ENCODE peak calls at places on chromosomes 6 and 20, in ten cellular contexts. H is CD4-positive, alpha-beta T cell; L is glutamatergic neuron; I is activated naive CD8-positive, alpha-beta T cell treated with anti-CD3 and anti-CD28 coated beads, Interleukin-2, amount 50 U/mL, for 24 hours; Y is activated CD8-positive, alpha-beta T cell treated with anti-CD3 and anti-CD28 coated beads, Interleukin-2, amount 10 ng/mL, durations not matched to agents 7 days and 5 days; B is psoas muscle; N is cardiac muscle cell; V is effector memory CD8-positive, alpha-beta T cell; E is central memory CD8-positive, alpha-beta T cell; A is cardiac fibroblast. Q is an unnamed sample.

GRCh38 chr6:13814176-13814937 is at the start of gene MCUR1:
- DNase-seq in H (peak; percentile 81), L (peak; percentile 83), I (peak; percentile 85), Y (peak; percentile 86), B (peak; percentile 92), N (peak; percentile 89), V (peak; percentile 75), E (peak; percentile 63), A (peak; percentile 82), Q (peak; percentile 71)

GRCh38 chr6:35429463-35429862 is 22.7 kb upstream of the FANCE start:
- DNase-seq in H (no peak), L (no peak), I (no peak), Y (no peak), B (no peak), N (no peak), V (no peak), E (no peak), A (no peak), Q (no peak)

GRCh38 chr20:33209789-33210188 is 7.4 kb upstream of the BPIFA3 start:
- DNase-seq in H (peak; percentile 15), L (no peak), I (peak; percentile 49), Y (peak; percentile 67), B (peak; percentile 38), N (peak; percentile 75), V (peak; percentile 4), E (no peak), A (peak; percentile 63), Q (no peak)

GRCh38 chr6:33212857-33213165 is 4.5 kb downstream of the RING1 start:
- DNase-seq in H (no peak), L (no peak), I (no peak), Y (no peak), B (no peak), N (no peak), V (no peak), E (no peak), A (no peak), Q (no peak)

GRCh38 chr6:147564556-147564955 is 56.1 kb downstream of the SAMD5 start:
- DNase-seq in H (no peak), L (no peak), I (no peak), Y (no peak), B (no peak), N (no peak), V (no peak), E (no peak), A (no peak), Q (no peak)

GRCh38 chr6:44127186-44128019 is at the start of the genes MRPL14 and TMEM63B:
- DNase-seq in H (peak; percentile 90), L (peak; percentile 91), I (peak; percentile 94), Y (peak; percentile 90), B (peak; percentile 89), N (peak; percentile 93), V (peak; percentile 91), E (peak; percentile 74), A (peak; percentile 93), Q (peak; percentile 92)

GRCh38 chr20:58199058-58199457 is 29.4 kb downstream of the ANKRD60 start:
- DNase-seq in H (no peak), L (no peak), I (no peak), Y (no peak), B (no peak), N (no peak), V (no peak), E (no peak), A (no peak), Q (no peak)

GRCh38 chr6:19399406-19399805 is 437.8 kb upstream of the ID4 start:
- DNase-seq in H (no peak), L (no peak), I (no peak), Y (no peak), B (no peak), N (peak; percentile 42), V (no peak), E (no peak), A (peak; percentile 56), Q (no peak)

GRCh38 chr6:123022980-123023379 is 26.9 kb downstream of the CLVS2 start:
- DNase-seq in H (no peak), L (no peak), I (no peak), Y (no peak), B (no peak), N (no peak), V (no peak), E (no peak), A (peak; percentile 23), Q (no peak)

GRCh38 chr20:34566978-34567884 is 8.7 kb downstream of the MAP1LC3A start:
- DNase-seq in H (no peak), L (no peak), I (no peak), Y (no peak), B (no peak), N (no peak), V (no peak), E (no peak), A (no peak), Q (no peak)

GRCh38 chr6:119594907-119595306 is 245.3 kb upstream of the MAN1A1 start:
- DNase-seq in H (no peak), L (no peak), I (no peak), Y (no peak), B (no peak), N (no peak), V (no peak), E (no peak), A (no peak), Q (no peak)